ENCODE peak calls at places on chromosome 3, in four cellular contexts. R is mucosa of descending colon, D is fibroblast of the aortic adventitia, A is HFF-Myc. U is an unnamed sample.

GRCh38 chr3:58899159-58899952 is 150.5 kb downstream of the CFAP20DC start:
- DNase-seq in D (peak), A (peak), R (peak), U (no peak)

GRCh38 chr3:53194218-53195065 is 33.4 kb downstream of the PRKCD start:
- DNase-seq in R (no peak), D (peak), A (peak), U (peak)

GRCh38 chr3:169945313-169945712 is 21.3 kb upstream of the SEC62 start:
- DNase-seq in A (no peak), D (no peak), R (peak), U (no peak)

GRCh38 chr3:126119008-126119675 is 35.2 kb upstream of the SLC41A3 start:
- DNase-seq in D (no peak), R (no peak), A (no peak), U (no peak)

GRCh38 chr3:94098487-94098886 is 35.6 kb downstream of the NSUN3 start:
- DNase-seq in R (no peak), A (no peak), D (peak), U (no peak)

GRCh38 chr3:173739716-173740115 is 342.2 kb downstream of the NLGN1 start:
- DNase-seq in D (no peak), R (no peak), A (no peak), U (peak)

GRCh38 chr3:38454884-38455638 is 1.4 kb downstream of the ACVR2B start:
- DNase-seq in D (no peak), A (no peak), R (peak), U (no peak)

GRCh38 chr3:161028485-161029018 is 76.6 kb downstream of the B3GALNT1 start:
- DNase-seq in A (no peak), D (no peak), R (no peak), U (no peak)

GRCh38 chr3:137172703-137173102 is 214.9 kb downstream of the IL20RB start:
- DNase-seq in D (no peak), R (no peak), A (no peak), U (no peak)

GRCh38 chr3:32591960-32592462 is 21.4 kb upstream of the DYNC1LI1 start:
- DNase-seq in A (no peak), R (no peak), D (no peak), U (no peak)

GRCh38 chr3:13594146-13594545 is 45.2 kb downstream of the FBLN2 start:
- DNase-seq in D (no peak), A (no peak), R (no peak), U (no peak)

GRCh38 chr3:115814778-115815380 is 191.6 kb downstream of the GAP43 start:
- DNase-seq in R (peak), A (peak), D (peak), U (peak)

GRCh38 chr3:45795882-45796765 is at the start of gene SLC6A20:
- DNase-seq in R (no peak), D (no peak), A (no peak), U (no peak)

GRCh38 chr3:12868039-12869024 is 27.0 kb upstream of the RPL32 start:
- DNase-seq in D (peak), A (peak), R (peak), U (peak)

GRCh38 chr3:180923561-180923960 is 11.1 kb downstream of the FXR1 start:
- DNase-seq in R (no peak), A (no peak), D (no peak), U (no peak)

GRCh38 chr3:120693439-120694172 is 11.6 kb upstream of the HGD start:
- DNase-seq in R (no peak), A (peak), D (peak), U (no peak)

GRCh38 chr3:159273608-159274007 is 471.8 kb downstream of the MFSD1 start:
- DNase-seq in R (no peak), D (peak), A (peak), U (peak)
- H3K4me3 ChIP-seq in R (no peak), D (no peak), A (no peak), U (no peak)

DNA sequence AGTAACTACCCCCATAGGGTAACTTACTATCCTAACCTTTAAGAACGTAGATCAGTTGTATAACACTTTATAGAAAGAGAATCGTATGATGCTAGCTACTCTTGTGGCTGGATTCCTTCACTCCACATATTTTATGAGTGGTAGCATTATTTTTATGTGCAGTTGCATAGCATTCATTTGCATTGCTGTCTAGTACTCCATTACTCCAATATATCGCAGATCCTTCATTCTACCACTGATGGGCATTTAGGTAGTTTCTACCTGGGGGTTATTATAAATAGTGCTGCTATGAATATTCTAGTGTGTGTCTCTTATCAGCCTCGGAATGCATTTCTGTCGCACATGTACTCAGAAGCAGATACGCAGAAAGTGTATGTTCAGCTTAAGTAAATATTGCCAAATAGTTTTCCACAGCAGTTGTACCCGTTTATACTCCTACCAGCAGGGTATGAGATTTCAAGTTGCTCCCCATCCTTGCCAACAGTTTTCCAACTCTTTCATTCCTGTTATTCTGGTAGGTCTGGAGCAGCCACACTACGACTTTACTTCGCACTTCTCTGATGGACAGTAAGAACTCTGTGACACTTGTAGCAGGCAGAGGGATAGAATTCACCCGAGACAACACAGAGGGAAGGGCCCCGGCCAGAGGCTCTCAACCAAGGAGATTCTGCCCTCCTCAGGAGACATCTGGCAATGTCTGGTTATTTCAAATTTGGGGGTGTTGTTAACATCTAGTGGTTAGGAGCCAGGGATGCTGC is 9.8 kb upstream of the VGLL4 start:
- DNase-seq in A (no peak), D (no peak), R (no peak), U (no peak)
- TF ChIP-seq CTCF in A (no peak), D (peak), R (no peak), U (no peak)

DNA sequence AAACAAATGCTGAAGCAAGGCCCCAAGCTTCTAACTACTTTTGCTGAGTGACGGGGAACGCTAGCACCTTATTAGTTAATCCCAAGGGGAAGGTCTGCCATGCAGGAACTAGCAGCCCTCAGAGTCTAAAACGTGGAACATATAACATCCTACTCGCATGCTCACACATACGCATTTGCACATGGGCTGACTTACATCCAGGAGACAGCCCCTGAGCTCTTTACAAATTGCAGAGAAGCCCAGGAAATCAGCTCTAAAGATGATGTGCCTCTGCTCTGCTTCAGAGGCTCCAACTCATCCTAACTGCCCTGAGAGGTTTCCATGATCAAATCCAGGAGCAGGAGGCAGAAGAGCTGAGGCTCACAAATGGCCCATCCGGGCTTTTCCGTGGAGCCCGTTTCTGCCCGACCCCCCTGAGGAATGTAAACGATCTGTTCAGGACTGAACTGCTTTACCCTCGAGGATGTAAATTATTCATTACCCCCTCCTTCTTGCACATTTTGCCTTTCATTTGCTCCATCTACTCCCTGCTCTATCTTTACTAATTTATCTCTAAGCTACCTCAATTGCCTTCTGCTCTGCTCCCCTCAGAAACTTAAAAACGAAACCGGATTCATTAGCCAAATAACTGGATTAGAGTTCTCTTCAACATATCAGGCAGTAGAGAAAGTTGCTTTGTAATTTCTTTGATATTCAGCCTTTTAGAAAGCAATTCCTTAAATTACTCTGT is 141.9 kb upstream of the CCDC54 start:
- DNase-seq in A (no peak), D (no peak), R (no peak), U (no peak)
- H3K4me3 ChIP-seq in A (peak), D (peak), R (no peak), U (peak)

DNA sequence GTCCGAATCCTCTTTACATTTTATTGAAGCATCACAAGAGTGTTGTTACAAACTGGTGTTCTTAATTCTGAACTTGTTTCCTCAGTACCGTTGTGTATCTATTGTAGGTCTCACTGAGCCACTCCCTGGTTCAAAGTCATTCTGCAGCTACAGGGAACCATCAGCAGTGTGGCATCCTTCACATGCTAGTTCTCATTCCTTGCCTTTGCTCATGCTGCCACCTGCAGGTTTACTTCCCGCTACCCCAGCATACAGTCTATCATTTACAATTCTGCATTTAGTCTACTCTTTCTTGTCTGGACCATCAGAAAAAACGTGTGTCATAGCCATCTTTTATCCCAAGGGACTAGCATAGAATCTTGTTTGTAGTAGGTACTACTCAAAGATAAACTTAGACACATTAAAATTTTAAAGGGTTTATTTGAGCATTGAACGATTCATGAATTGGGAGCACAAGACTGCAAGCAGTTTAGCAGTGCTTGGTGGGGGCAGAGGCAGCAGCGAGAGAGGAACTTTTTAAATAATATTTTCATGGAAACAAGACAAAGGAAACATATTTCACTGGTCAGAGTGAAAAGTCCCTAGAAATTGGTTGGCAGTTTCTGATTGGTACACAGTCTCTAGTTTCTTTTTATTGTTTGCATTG is 402.1 kb downstream of the CADM2 start:
- DNase-seq in A (no peak), D (no peak), R (no peak), U (peak)
- TF ChIP-seq CTCF in A (peak), D (no peak), R (no peak), U (peak)

GRCh38 chr3:29893024-29893554 is 612.2 kb downstream of the RBMS3 start:
- DNase-seq in A (no peak), R (no peak), D (no peak), U (no peak)
- H3K4me3 ChIP-seq in A (no peak), R (no peak), D (no peak), U (no peak)